ENCODE peak calls at places on chromosomes 3 and 15, in six cellular contexts. One of them, this sample, is unnamed.

GRCh38 chr15:87212041-87212440 is 1044.5 kb downstream of the NTRK3 start:
- DNase-seq in DND-41: no peak
- DNase-seq in SJSA1: no peak
- DNase-seq in heart right ventricle: no peak
- DNase-seq in body of pancreas: no peak
- DNase-seq in heart left ventricle: no peak
- DNase-seq in this sample: no peak

GRCh38 chr3:35044185-35044584 is 595.1 kb upstream of the ARPP21 start:
- DNase-seq in DND-41: peak
- DNase-seq in SJSA1: no peak
- DNase-seq in heart right ventricle: no peak
- DNase-seq in body of pancreas: no peak
- DNase-seq in heart left ventricle: no peak
- DNase-seq in this sample: no peak

GRCh38 chr3:46861996-46862688 is 1.1 kb downstream of the MYL3 start:
- DNase-seq in DND-41: no peak
- DNase-seq in SJSA1: no peak
- DNase-seq in heart right ventricle: peak
- DNase-seq in body of pancreas: peak
- DNase-seq in heart left ventricle: peak
- DNase-seq in this sample: no peak

GRCh38 chr15:88775776-88776175 is 27.5 kb upstream of the ACAN start:
- DNase-seq in DND-41: no peak
- DNase-seq in SJSA1: no peak
- DNase-seq in heart right ventricle: no peak
- DNase-seq in body of pancreas: no peak
- DNase-seq in heart left ventricle: no peak
- DNase-seq in this sample: no peak

GRCh38 chr3:126845910-126846309 is 137.0 kb upstream of the PLXNA1 start:
- DNase-seq in DND-41: no peak
- DNase-seq in SJSA1: no peak
- DNase-seq in heart right ventricle: no peak
- DNase-seq in body of pancreas: no peak
- DNase-seq in heart left ventricle: no peak
- DNase-seq in this sample: no peak

GRCh38 chr3:115699741-115700140 is 76.4 kb downstream of the GAP43 start:
- DNase-seq in DND-41: no peak
- DNase-seq in SJSA1: no peak
- DNase-seq in heart right ventricle: no peak
- DNase-seq in body of pancreas: no peak
- DNase-seq in heart left ventricle: no peak
- DNase-seq in this sample: no peak

GRCh38 chr3:183576487-183577107 is 21.1 kb upstream of the KLHL6 start:
- DNase-seq in DND-41: peak
- DNase-seq in SJSA1: no peak
- DNase-seq in heart right ventricle: no peak
- DNase-seq in body of pancreas: no peak
- DNase-seq in heart left ventricle: no peak
- DNase-seq in this sample: no peak

GRCh38 chr3:111582114-111582461 is 13.1 kb downstream of the ZBED2 start:
- DNase-seq in DND-41: no peak
- DNase-seq in SJSA1: peak
- DNase-seq in heart right ventricle: no peak
- DNase-seq in body of pancreas: no peak
- DNase-seq in heart left ventricle: no peak
- DNase-seq in this sample: no peak

GRCh38 chr15:70192041-70192440 is 94.3 kb upstream of the TLE3 start:
- DNase-seq in DND-41: no peak
- DNase-seq in SJSA1: no peak
- DNase-seq in heart right ventricle: no peak
- DNase-seq in body of pancreas: no peak
- DNase-seq in heart left ventricle: no peak
- DNase-seq in this sample: no peak

DNA sequence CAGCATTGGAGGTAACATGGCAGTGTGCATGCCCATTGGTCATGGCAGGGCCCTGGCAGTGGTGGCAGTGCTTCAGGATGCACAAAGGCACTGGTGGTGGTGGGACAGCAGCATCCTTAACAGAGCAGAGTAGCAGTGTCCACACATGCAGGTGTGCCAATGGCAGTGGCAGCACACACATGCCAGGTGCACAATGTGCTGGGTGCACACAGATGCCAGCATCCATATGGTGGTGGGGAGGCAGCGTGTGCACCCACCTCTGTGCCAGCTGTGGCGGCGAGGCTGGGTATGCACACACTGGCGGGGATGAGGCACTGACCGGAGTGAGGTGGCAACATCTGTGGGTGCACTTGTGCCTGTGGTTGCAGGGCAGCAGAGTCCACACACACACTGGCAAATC is 150.6 kb downstream of the SI start:
- DNase-seq in DND-41: no peak
- DNase-seq in SJSA1: no peak
- DNase-seq in heart right ventricle: no peak
- DNase-seq in body of pancreas: no peak
- DNase-seq in heart left ventricle: no peak
- DNase-seq in this sample: no peak
- H3K27ac ChIP-seq in DND-41: no peak
- H3K27ac ChIP-seq in SJSA1: no peak
- H3K27ac ChIP-seq in heart right ventricle: no peak
- H3K27ac ChIP-seq in body of pancreas: no peak
- H3K27ac ChIP-seq in heart left ventricle: no peak
- H3K27ac ChIP-seq in this sample: no peak

GRCh38 chr3:151329368-151329767 is at the start of gene P2RY13:
- DNase-seq in DND-41: no peak
- DNase-seq in SJSA1: no peak
- DNase-seq in heart right ventricle: no peak
- DNase-seq in body of pancreas: no peak
- DNase-seq in heart left ventricle: no peak
- DNase-seq in this sample: no peak
- H3K27ac ChIP-seq in DND-41: no peak
- H3K27ac ChIP-seq in SJSA1: no peak
- H3K27ac ChIP-seq in heart right ventricle: no peak
- H3K27ac ChIP-seq in body of pancreas: no peak
- H3K27ac ChIP-seq in heart left ventricle: no peak
- H3K27ac ChIP-seq in this sample: no peak

DNA sequence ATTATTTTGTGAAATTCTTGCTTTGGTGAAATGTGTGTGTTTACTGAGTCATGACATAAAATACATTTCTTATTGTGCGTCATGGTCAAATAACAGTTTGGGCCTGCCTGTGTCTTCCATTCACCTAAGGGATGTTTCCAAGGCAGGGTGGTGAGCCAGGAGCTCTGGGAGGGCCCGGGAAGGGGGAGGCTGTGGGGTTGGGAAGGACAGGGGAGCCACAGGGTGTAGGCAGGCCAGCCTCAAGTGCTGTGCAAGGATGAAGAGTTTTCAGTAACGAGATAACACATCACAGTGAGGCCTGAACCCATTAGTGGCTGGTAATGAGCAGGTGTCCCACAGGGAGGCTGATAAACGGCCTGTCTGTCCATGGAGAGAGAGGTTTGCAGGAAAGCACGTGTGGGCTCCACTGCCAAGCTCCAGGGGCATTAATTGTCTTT is 35.6 kb upstream of the SEC13 start:
- DNase-seq in DND-41: no peak
- DNase-seq in SJSA1: no peak
- DNase-seq in heart right ventricle: no peak
- DNase-seq in body of pancreas: no peak
- DNase-seq in heart left ventricle: no peak
- DNase-seq in this sample: no peak
- H3K27ac ChIP-seq in DND-41: no peak
- H3K27ac ChIP-seq in SJSA1: peak
- H3K27ac ChIP-seq in heart right ventricle: no peak
- H3K27ac ChIP-seq in body of pancreas: no peak
- H3K27ac ChIP-seq in heart left ventricle: no peak
- H3K27ac ChIP-seq in this sample: no peak

DNA sequence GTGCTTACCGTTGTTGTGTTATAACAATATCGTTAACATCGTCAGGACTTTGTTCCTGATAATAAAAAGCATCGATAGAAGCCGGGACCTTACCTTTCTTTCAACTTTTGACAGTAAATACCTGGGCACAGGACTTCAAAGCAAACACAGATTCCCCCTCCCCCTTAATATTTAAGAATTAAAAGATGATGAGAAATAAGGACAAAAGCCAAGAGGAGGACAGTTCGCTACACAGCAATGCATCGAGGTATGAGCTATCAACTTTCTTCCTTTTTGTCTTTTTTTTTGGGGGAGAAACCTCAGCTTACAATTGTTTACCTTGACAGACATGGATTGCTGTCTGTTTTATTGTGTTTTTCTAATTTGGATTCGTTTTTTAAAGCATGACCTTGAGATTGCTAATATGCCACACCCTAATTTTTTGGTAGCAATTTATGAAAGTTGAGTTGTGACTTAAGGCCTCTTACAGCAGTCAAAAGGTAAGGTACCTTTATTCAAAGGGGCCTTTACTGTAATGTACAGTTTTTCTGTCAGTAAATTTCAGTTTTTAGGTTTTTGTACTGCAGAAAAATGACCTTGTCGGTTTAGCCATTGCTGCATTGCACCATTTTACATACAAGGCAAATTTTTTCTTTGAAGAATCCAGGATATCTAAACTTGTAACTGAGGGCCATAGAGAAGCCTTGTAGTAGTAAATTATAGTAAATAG is 1.1 kb downstream of the CHD2 start:
- DNase-seq in DND-41: no peak
- DNase-seq in SJSA1: no peak
- DNase-seq in heart right ventricle: no peak
- DNase-seq in body of pancreas: no peak
- DNase-seq in heart left ventricle: no peak
- DNase-seq in this sample: no peak
- H3K27ac ChIP-seq in DND-41: peak
- H3K27ac ChIP-seq in SJSA1: peak
- H3K27ac ChIP-seq in heart right ventricle: peak
- H3K27ac ChIP-seq in body of pancreas: peak
- H3K27ac ChIP-seq in heart left ventricle: peak
- H3K27ac ChIP-seq in this sample: peak